ENCODE peak calls at places on chromosome 19, in seven cellular contexts. T, Y, O, W, N, S and L are unnamed samples.

GRCh38 chr19:18417250-18418033 is 1.8 kb upstream of the SSBP4 start:
- DNase-seq in T (peak; percentile 83), Y (peak; percentile 58), O (peak; percentile 50), S (no peak), N (peak; percentile 88), W (peak; percentile 72), L (peak; percentile 83)

GRCh38 chr19:18659281-18660050 is 22.6 kb downstream of the KLHL26 start:
- DNase-seq in N (peak; percentile 61), O (no peak), W (no peak), Y (peak; percentile 23), T (peak; percentile 56), S (no peak), L (no peak)

GRCh38 chr19:11286312-11286974 is 9.5 kb upstream of the TSPAN16 start:
- DNase-seq in O (no peak), S (no peak), T (peak; percentile 58), W (no peak), Y (no peak), N (peak; percentile 32), L (peak; percentile 84)

GRCh38 chr19:35549174-35549788 is 3.9 kb downstream of the TMEM147 start:
- DNase-seq in T (peak; percentile 50), N (no peak), O (peak; percentile 74), S (peak; percentile 73), W (peak; percentile 65), Y (peak; percentile 51), L (peak; percentile 89)

GRCh38 chr19:17560205-17560595 is 4.8 kb downstream of the COLGALT1 start:
- DNase-seq in S (no peak), O (no peak), T (peak; percentile 92), Y (no peak), N (no peak), W (no peak), L (peak; percentile 99)

GRCh38 chr19:1811942-1812425 is at the start of gene ATP8B3:
- DNase-seq in N (no peak), W (no peak), S (no peak), T (no peak), Y (no peak), O (peak; percentile 65), L (no peak)

GRCh38 chr19:33515921-33516320 is 5.7 kb downstream of the PEPD start:
- DNase-seq in W (no peak), O (no peak), S (no peak), N (no peak), Y (no peak), T (no peak), L (no peak)

GRCh38 chr19:43624933-43625332 is 5.5 kb upstream of the ZNF428 start:
- DNase-seq in W (no peak), O (peak; percentile 89), S (peak; percentile 82), Y (peak; percentile 91), N (peak; percentile 36), T (no peak), L (peak; percentile 62)

GRCh38 chr19:38736036-38736412 is 8.2 kb downstream of the CAPN12 start:
- DNase-seq in T (peak; percentile 50), N (peak; percentile 33), W (peak; percentile 39), O (peak; percentile 53), Y (peak; percentile 72), S (peak; percentile 32), L (no peak)

GRCh38 chr19:29277107-29277506 is 64.2 kb upstream of the UQCRFS1 start:
- DNase-seq in N (no peak), O (peak; percentile 79), Y (peak; percentile 19), S (peak; percentile 31), T (no peak), W (no peak), L (peak; percentile 42)

GRCh38 chr19:4060621-4061177 is 6.0 kb downstream of the ZBTB7A start:
- DNase-seq in N (no peak), W (no peak), S (no peak), O (no peak), Y (peak; percentile 62), T (no peak), L (no peak)

GRCh38 chr19:46606681-46607440 is 5.7 kb downstream of the CALM3 start:
- DNase-seq in S (no peak), T (no peak), Y (no peak), W (no peak), N (no peak), O (no peak), L (no peak)

GRCh38 chr19:51470966-51471365 is 7.4 kb upstream of the CEACAM18 start:
- DNase-seq in N (no peak), O (no peak), S (no peak), W (peak; percentile 76), Y (no peak), T (no peak), L (no peak)

GRCh38 chr19:51469629-51470028 is 8.7 kb upstream of the CEACAM18 start:
- DNase-seq in Y (no peak), W (no peak), T (no peak), N (no peak), O (no peak), S (no peak), L (no peak)

GRCh38 chr19:51469162-51469561 is 9.2 kb upstream of the CEACAM18 start:
- DNase-seq in T (no peak), Y (no peak), O (no peak), N (no peak), S (no peak), W (no peak), L (no peak)

GRCh38 chr19:51468545-51468920 is 9.8 kb upstream of the CEACAM18 start:
- DNase-seq in W (no peak), Y (no peak), N (no peak), T (no peak), S (no peak), O (no peak), L (no peak)

DNA sequence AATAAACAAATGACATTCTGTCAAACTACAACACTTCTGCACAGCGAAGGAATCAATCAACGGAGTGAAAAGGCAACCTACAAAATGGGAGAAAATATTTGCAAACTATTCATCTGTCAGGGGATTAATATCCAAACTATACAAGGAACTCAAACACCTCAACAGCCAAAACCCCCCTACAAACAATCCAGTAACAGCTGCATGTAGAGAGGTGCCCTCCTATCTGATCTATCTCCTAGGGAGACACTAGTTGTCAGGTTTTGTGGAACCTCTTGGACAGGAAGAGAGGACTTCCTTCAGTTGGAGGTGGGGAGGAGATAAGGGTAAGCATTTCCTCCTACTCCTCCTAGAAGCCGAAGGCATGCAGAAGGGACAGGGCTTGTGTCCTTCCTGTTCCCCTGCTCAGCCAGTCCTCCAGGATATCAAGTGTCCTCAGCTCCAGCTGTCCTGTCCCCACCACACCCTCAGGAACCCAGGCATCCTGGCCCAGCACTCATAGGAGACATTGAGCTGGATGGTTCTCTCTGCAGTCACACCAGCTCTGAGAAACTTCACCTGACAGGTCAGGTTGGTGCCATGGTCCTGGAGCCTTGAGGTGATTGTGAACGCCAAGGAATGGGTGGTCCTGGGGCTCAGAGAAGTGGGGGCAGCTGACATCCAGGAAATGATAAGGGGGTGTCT is 9.8 kb upstream of the SIGLEC8 start:
- DNase-seq in S (no peak), W (no peak), T (no peak), N (no peak), O (no peak), Y (no peak), L (no peak)
- H3K4me1 ChIP-seq in S (no peaks in the 10 kb centered on the region), W (peaks cover 9% of the 10 kb centered on the region), T (no peaks in the 10 kb centered on the region), N (no peaks in the 10 kb centered on the region), O (no peaks in the 10 kb centered on the region), Y (no peaks in the 10 kb centered on the region), L (no peaks in the 10 kb centered on the region)

GRCh38 chr19:20860339-20860738 is 62.7 kb upstream of the ZNF85 start:
- DNase-seq in W (no peak), O (no peak), T (no peak), Y (no peak), N (no peak), S (no peak), L (no peak)
- H3K9me3 ChIP-seq in W (peaks cover 4% of the 10 kb centered on the region), O (peaks cover 4% of the 10 kb centered on the region), T (no peaks in the 10 kb centered on the region), Y (peaks cover 77% of the 10 kb centered on the region), N (peaks cover 76% of the 10 kb centered on the region), S (no peaks in the 10 kb centered on the region), L (no peaks in the 10 kb centered on the region)

GRCh38 chr19:12606796-12607195 is 3.8 kb downstream of the ZNF490 start:
- DNase-seq in Y (no peak), T (no peak), S (no peak), O (no peak), W (no peak), N (no peak), L (no peak)

GRCh38 chr19:12603714-12604113 is 6.9 kb downstream of the ZNF490 start:
- DNase-seq in S (peak; percentile 45), N (no peak), Y (no peak), O (peak; percentile 71), T (peak; percentile 83), W (no peak), L (peak; percentile 19)
- H3K36me3 ChIP-seq in S (no peaks in the 10 kb centered on the region), N (peaks cover 49% of the 10 kb centered on the region), Y (no peaks in the 10 kb centered on the region), O (peaks cover 18% of the 10 kb centered on the region), T (peaks cover under 1% of the 10 kb centered on the region), W (peaks cover 4% of the 10 kb centered on the region), L (no peaks in the 10 kb centered on the region)

GRCh38 chr19:13840751-13841338 is 36.1 kb upstream of the NANOS3 start:
- DNase-seq in N (no peak), S (no peak), O (no peak), Y (no peak), W (no peak), T (no peak), L (no peak)

GRCh38 chr19:13842294-13843103 is 34.4 kb upstream of the NANOS3 start:
- DNase-seq in W (peak; percentile 83), O (peak; percentile 70), S (peak; percentile 61), Y (peak; percentile 87), T (peak; percentile 66), N (peak; percentile 91), L (peak; percentile 72)

GRCh38 chr19:13839938-13840750 is 36.8 kb upstream of the NANOS3 start:
- DNase-seq in W (peak; percentile 95), Y (peak; percentile 90), O (peak; percentile 47), S (no peak), N (peak; percentile 65), T (peak; percentile 41), L (no peak)

GRCh38 chr19:13843104-13843921 is 33.6 kb upstream of the NANOS3 start:
- DNase-seq in O (no peak), Y (peak; percentile 64), W (peak; percentile 92), S (no peak), N (peak; percentile 56), T (peak; percentile 64), L (peak; percentile 74)

DNA sequence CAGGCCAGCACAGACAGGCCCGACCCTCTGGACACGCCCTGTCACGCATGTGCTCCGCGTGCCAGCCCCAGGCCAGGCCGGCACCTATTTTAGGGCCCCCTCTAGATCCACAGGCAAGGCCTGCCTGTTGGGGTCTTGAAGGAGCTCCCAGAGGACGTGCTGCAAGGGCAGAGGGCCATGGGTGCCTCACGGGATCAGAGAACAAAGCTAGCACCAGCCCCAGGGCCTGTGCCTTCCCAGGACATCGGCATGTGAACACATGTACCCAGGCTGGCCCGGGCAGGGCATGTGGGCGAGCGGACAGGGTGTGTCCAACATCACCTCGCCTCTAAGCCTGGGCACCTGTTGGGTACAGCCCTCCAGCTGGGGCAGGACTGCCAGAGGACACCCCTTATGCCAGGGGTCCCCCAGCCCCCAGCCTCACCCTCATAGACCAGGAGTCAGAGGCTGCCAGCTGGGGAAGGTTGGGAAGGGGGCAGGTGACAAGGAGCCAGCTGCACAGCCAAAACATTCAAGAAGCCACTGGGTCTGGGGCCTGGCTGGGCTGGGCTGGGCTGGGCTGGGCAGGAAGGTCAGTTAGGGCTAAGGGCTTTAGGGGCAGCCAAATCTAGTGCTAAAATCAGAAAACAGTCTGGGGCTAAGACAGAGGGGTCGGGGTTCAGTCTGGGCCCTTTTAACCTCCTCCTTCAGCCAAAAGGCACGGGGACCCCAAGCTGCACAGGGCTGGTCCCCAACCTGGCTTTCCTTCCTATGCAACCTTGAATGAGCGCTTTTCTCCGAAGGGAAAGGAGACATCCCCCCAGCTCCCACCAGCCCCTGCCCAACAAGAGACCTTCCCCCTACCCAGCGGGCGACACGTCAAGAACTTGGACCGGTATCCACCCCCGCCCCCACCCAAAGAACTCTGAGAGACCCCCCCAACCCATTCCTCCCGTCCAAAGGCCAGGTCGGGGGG is 35.3 kb upstream of the NANOS3 start:
- DNase-seq in Y (peak; percentile 81), W (peak; percentile 57), S (no peak), O (peak; percentile 39), N (no peak), T (peak; percentile 41), L (no peak)
- H3K4me1 ChIP-seq in Y (peaks cover 45% of the 10 kb centered on the region), W (peaks cover 60% of the 10 kb centered on the region), S (peaks cover 72% of the 10 kb centered on the region), O (peaks cover 89% of the 10 kb centered on the region), N (peaks cover 85% of the 10 kb centered on the region), T (peaks cover 29% of the 10 kb centered on the region), L (peaks cover 29% of the 10 kb centered on the region)

GRCh38 chr19:21749090-21749489 is 18.3 kb downstream of the ZNF100 start:
- DNase-seq in T (peak; percentile 67), W (no peak), O (no peak), N (no peak), S (no peak), Y (no peak), L (peak; percentile 25)
- H3K9me3 ChIP-seq in T (no peaks in the 10 kb centered on the region), W (peaks cover 16% of the 10 kb centered on the region), O (peaks cover 53% of the 10 kb centered on the region), N (no peaks in the 10 kb centered on the region), S (no peaks in the 10 kb centered on the region), Y (no peaks in the 10 kb centered on the region), L (no peaks in the 10 kb centered on the region)